ENCODE peak calls at places on chromosomes 16 and 17, in four cellular contexts. A is A549, S is K562, E is HepG2. Y is an unnamed sample.

GRCh38 chr17:29383687-29384086 is 6.5 kb upstream of the TAOK1 start:
- DNase-seq in A (no peak), S (no peak), E (no peak), Y (no peak)

GRCh38 chr17:29019475-29020181 is 13.8 kb upstream of the SEZ6 start:
- DNase-seq in A (no peak), S (peak; percentile 31), E (no peak), Y (peak; percentile 72)

GRCh38 chr16:10897134-10897533 is 20.1 kb downstream of the CIITA start:
- DNase-seq in A (no peak), S (no peak), E (no peak), Y (no peak)

GRCh38 chr16:87114832-87115231 is 202.4 kb downstream of the C16orf95 start:
- DNase-seq in A (peak; percentile 17), S (no peak), E (no peak), Y (no peak)

GRCh38 chr17:48003686-48004120 is 32.8 kb downstream of the CDK5RAP3 start:
- DNase-seq in A (no peak), S (no peak), E (no peak), Y (no peak)

GRCh38 chr17:50270430-50271172 is 3.7 kb upstream of the TMEM92 start:
- DNase-seq in A (no peak), S (no peak), E (no peak), Y (peak; percentile 3)

GRCh38 chr16:1090620-1091587 is 5.1 kb downstream of the C1QTNF8 start:
- DNase-seq in A (no peak), S (peak; percentile 65), E (peak; percentile 60), Y (no peak)

GRCh38 chr17:4877089-4877488 is 22.2 kb upstream of the C17orf107 start:
- DNase-seq in A (no peak), S (no peak), E (no peak), Y (no peak)

GRCh38 chr17:81824595-81824994 is 8.5 kb downstream of the MCRIP1 start:
- DNase-seq in A (no peak), S (no peak), E (no peak), Y (no peak)

GRCh38 chr16:69859105-69859969 is 91.8 kb upstream of the CLEC18A start:
- DNase-seq in A (peak; percentile 54), S (peak; percentile 71), E (peak; percentile 93), Y (peak; percentile 77)

GRCh38 chr16:81469183-81469677 is 24.6 kb downstream of the CMIP start:
- DNase-seq in A (no peak), S (no peak), E (no peak), Y (no peak)

GRCh38 chr16:21598676-21599157 is 660 bp upstream of the METTL9 start:
- DNase-seq in A (no peak), S (no peak), E (no peak), Y (peak; percentile 24)

GRCh38 chr16:21597571-21598030 is 1.8 kb upstream of the METTL9 start:
- DNase-seq in A (no peak), S (no peak), E (peak; percentile 50), Y (no peak)

GRCh38 chr16:21599158-21599993 is at the start of gene METTL9:
- DNase-seq in A (peak; percentile 95), S (peak; percentile 96), E (peak; percentile 94), Y (peak; percentile 92)

GRCh38 chr16:21602785-21603184 is 3.4 kb downstream of the METTL9 start:
- DNase-seq in A (no peak), S (no peak), E (no peak), Y (no peak)

DNA sequence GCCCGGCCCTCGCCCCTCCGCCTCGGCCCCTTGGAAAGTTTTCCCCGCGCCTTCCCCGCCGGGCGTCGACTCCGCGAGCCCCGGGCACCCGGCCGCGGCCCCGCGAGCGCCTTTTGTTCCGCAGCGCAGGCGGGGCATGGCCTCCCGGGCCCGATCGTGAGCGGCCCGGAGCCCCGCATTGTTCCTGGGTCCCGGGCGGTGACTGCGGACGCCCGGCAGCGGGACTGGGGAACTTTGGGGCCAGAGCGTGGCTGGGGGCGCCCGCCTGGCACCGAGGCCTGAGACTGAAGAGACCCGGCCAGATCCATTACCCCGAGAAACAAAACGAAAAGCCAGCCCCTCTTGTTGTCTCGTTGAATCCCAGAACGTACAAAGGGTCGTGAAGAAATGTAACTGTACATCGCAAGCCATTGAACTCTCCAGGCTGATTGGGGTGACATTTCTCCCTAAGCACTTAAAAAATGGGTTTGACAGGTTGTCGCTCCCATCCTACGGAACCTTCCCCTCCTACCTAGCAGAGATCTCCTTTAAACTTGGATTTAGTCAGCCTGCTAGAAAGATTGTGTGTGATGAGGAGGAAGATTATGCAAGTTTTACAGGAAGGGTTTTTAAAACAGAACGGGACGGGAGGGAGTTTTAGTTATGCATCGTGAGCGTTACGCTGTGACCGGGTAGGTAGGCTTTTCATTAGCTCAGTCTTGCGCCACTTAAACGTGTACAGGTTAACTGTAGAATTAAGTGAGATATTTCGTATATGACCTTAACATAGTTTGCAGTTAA is 807 bp downstream of the METTL9 start:
- DNase-seq in A (peak; percentile 27), S (peak; percentile 24), E (peak; percentile 63), Y (no peak)
- TF ChIP-seq CTCF in A (no peak), S (no peak), E (no peak), Y (no peak)

DNA sequence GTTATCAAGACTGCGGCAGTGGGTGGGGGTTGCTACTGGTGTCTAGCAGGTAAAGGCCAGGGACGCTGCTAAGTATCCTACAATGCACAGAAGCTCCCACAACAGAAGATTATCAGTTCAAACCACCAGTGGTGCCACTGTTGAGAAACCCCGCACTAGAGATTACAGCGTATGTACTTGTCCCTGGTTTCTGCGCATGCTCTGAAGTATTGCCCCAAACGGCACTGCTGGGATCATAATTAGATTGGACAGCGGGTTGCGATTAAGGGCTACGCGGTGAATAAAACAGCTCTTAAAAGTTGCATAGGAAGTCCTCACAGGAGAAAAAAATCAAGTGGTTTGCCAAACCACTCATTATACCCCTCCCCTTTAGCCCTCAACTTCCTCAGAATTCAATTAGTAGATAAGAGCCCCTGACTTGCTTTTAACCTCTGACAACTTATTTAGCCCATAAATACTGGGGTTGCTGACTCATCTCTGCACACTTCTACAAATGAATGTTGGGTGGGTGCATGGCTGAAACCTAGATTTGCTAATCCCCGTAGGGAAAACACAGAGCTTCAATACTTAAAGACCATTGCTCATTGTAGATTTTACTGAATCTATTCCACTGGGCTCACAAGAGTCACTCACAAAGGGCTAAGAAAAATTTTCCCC is 91.7 kb downstream of the RGS9 start:
- DNase-seq in A (no peak), S (peak; percentile 37), E (no peak), Y (no peak)
- TF ChIP-seq HMGXB4 in A (no peak), S (no peak), E (no peak), Y (no peak)

GRCh38 chr16:14069818-14070217 is 1.3 kb upstream of the MRTFB start:
- DNase-seq in A (no peak), S (no peak), E (no peak), Y (no peak)

GRCh38 chr16:14072360-14072759 is 1.2 kb downstream of the MRTFB start:
- DNase-seq in A (no peak), S (no peak), E (no peak), Y (no peak)

GRCh38 chr16:14071576-14072271 is 605 bp downstream of the MRTFB start:
- DNase-seq in A (no peak), S (no peak), E (peak; percentile 30), Y (no peak)

GRCh38 chr16:14070877-14071575 is at the start of gene MRTFB:
- DNase-seq in A (peak; percentile 74), S (peak; percentile 94), E (peak; percentile 80), Y (peak; percentile 92)

DNA sequence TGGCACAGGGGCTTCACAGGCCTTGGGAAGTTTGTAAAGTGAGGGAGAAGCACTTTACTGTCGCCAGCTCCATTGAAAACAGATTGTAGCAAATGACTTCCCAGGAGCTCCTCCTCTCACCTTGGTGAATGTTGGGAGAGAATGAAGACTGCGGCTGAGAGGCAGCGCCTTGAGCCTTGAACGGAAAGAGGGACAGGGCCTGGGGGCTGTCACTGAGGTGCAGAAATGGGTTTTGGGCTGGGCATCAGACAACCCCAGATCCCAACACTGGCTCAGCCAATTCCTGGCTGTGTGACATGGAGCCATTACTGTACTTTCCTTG is 603 bp upstream of the MRTFB start:
- DNase-seq in A (no peak), S (no peak), E (no peak), Y (no peak)
- TF ChIP-seq CTCF in A (no peak), S (no peak), E (no peak), Y (no peak)

GRCh38 chr16:72725643-72726042 is 322.3 kb downstream of the ZFHX3 start:
- DNase-seq in A (no peak), S (no peak), E (no peak), Y (no peak)

GRCh38 chr16:72722552-72722951 is 325.4 kb downstream of the ZFHX3 start:
- DNase-seq in A (no peak), S (peak; percentile 7), E (no peak), Y (peak; percentile 67)

GRCh38 chr16:72723781-72724180 is 324.1 kb downstream of the ZFHX3 start:
- DNase-seq in A (no peak), S (no peak), E (no peak), Y (no peak)

DNA sequence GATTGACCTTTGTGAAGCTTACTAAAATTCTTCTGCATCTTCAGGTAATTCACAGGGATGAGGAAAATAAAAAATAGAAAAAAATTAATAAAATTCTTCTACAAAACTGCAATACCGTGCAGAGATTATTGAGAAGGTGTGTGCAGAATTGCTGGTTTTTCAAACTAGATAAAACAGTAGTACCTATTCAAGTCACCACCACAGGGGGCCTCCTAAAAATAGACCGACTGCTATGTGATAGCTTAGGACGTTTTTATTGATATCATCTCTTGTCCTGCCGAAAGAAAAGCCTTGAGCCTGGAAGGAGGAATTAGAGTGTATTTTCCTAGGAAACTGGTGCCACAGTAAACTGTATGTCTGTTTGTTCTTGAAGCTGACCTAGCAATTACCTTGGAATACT is 325.9 kb downstream of the ZFHX3 start:
- DNase-seq in A (no peak), S (peak; percentile 9), E (no peak), Y (no peak)
- TF ChIP-seq HMGXB4 in A (no peak), S (no peak), E (no peak), Y (no peak)

GRCh38 chr17:8253801-8254200 is 4.7 kb downstream of the PFAS start:
- DNase-seq in A (peak; percentile 62), S (no peak), E (no peak), Y (no peak)
- TF ChIP-seq CTCF in A (peak; percentile 48), S (peak; percentile 41), E (peak; percentile 21), Y (no peak)

GRCh38 chr17:79168486-79169055 is 93.9 kb downstream of the ENGASE start:
- DNase-seq in A (no peak), S (no peak), E (no peak), Y (no peak)
- TF ChIP-seq HMGXB4 in A (no peak), S (no peak), E (no peak), Y (no peak)

DNA sequence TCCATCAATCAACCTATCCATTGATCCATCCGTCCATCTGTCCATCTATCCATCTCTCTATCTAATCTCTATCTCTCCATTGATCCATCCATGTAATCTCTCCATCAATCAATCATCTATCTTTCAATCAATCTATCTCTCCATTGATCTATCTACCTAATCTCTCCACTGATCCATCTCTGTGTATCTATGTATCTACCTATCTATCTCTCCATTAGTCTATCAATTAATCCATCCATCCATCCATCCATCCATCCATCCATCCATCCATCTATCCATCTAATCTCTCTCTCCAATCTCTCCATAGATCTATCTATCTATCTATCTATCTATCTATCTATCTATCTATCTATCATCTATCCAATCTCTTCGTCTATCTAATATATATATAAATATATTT is 3.5 kb upstream of the RNF222 start:
- DNase-seq in A (no peak), S (no peak), E (no peak), Y (no peak)
- TF ChIP-seq CTCF in A (no peak), S (no peak), E (no peak), Y (no peak)

Y was measured in WTC11.